ENCODE peak calls at places on chromosomes 3 and 15, in five cellular contexts. One of them, this sample, is unnamed. For H3K4me1, the result is how much of the 10 kb centered on the place peaks cover.

GRCh38 chr15:83289160-83289559 is 4.7 kb upstream of the BNC1 start:
- DNase-seq in transverse colon: no peak
- DNase-seq in uterus: no peak
- DNase-seq in heart left ventricle: no peak
- DNase-seq in breast epithelium: no peak
- DNase-seq in this sample: no peak

GRCh38 chr3:142210608-142211007 is 14.8 kb downstream of the GK5 start:
- DNase-seq in transverse colon: no peak
- DNase-seq in uterus: no peak
- DNase-seq in heart left ventricle: no peak
- DNase-seq in breast epithelium: no peak
- DNase-seq in this sample: no peak

GRCh38 chr15:100770781-100771584 is 108.6 kb upstream of the ALDH1A3 start:
- DNase-seq in transverse colon: no peak
- DNase-seq in uterus: no peak
- DNase-seq in heart left ventricle: no peak
- DNase-seq in breast epithelium: peak
- DNase-seq in this sample: no peak

GRCh38 chr15:88089019-88089603 is 167.4 kb downstream of the NTRK3 start:
- DNase-seq in transverse colon: no peak
- DNase-seq in uterus: no peak
- DNase-seq in heart left ventricle: no peak
- DNase-seq in breast epithelium: no peak
- DNase-seq in this sample: no peak

GRCh38 chr15:31471731-31472430 is 145.2 kb downstream of the KLF13 start:
- DNase-seq in transverse colon: no peak
- DNase-seq in uterus: peak
- DNase-seq in heart left ventricle: no peak
- DNase-seq in breast epithelium: no peak
- DNase-seq in this sample: no peak

GRCh38 chr15:28873006-28873405 is 12.8 kb upstream of the APBA2 start:
- DNase-seq in transverse colon: no peak
- DNase-seq in uterus: no peak
- DNase-seq in heart left ventricle: no peak
- DNase-seq in breast epithelium: no peak
- DNase-seq in this sample: no peak

GRCh38 chr3:21174461-21174860 is 576.5 kb downstream of the ZNF385D start:
- DNase-seq in transverse colon: no peak
- DNase-seq in uterus: no peak
- DNase-seq in heart left ventricle: no peak
- DNase-seq in breast epithelium: no peak
- DNase-seq in this sample: no peak

GRCh38 chr3:112086857-112087524 is 802 bp downstream of the C3orf52 start:
- DNase-seq in transverse colon: no peak
- DNase-seq in uterus: no peak
- DNase-seq in heart left ventricle: no peak
- DNase-seq in breast epithelium: no peak
- DNase-seq in this sample: no peak

GRCh38 chr3:133437391-133438093 is 37.7 kb downstream of the BFSP2 start:
- DNase-seq in transverse colon: no peak
- DNase-seq in uterus: peak
- DNase-seq in heart left ventricle: no peak
- DNase-seq in breast epithelium: no peak
- DNase-seq in this sample: no peak

GRCh38 chr15:90497912-90498311 is 31.8 kb upstream of the CRTC3 start:
- DNase-seq in transverse colon: peak
- DNase-seq in uterus: no peak
- DNase-seq in heart left ventricle: no peak
- DNase-seq in breast epithelium: no peak
- DNase-seq in this sample: no peak

GRCh38 chr3:23442598-23443383 is 239.7 kb downstream of the UBE2E2 start:
- DNase-seq in transverse colon: no peak
- DNase-seq in uterus: no peak
- DNase-seq in heart left ventricle: no peak
- DNase-seq in breast epithelium: no peak
- DNase-seq in this sample: no peak

GRCh38 chr15:88636039-88636438 is 2.8 kb upstream of the ISG20 start:
- DNase-seq in transverse colon: peak
- DNase-seq in uterus: no peak
- DNase-seq in heart left ventricle: no peak
- DNase-seq in breast epithelium: peak
- DNase-seq in this sample: no peak

GRCh38 chr3:46461971-46462910 is 2.5 kb downstream of the LTF start:
- DNase-seq in transverse colon: no peak
- DNase-seq in uterus: no peak
- DNase-seq in heart left ventricle: peak
- DNase-seq in breast epithelium: no peak
- DNase-seq in this sample: no peak

GRCh38 chr15:85109333-85109732 is 127.7 kb downstream of the PDE8A start:
- DNase-seq in transverse colon: no peak
- DNase-seq in uterus: no peak
- DNase-seq in heart left ventricle: no peak
- DNase-seq in breast epithelium: no peak
- DNase-seq in this sample: no peak

GRCh38 chr3:10160346-10160745 is 4.4 kb upstream of the IRAK2 start:
- DNase-seq in transverse colon: no peak
- DNase-seq in uterus: no peak
- DNase-seq in heart left ventricle: no peak
- DNase-seq in breast epithelium: no peak
- DNase-seq in this sample: no peak

GRCh38 chr3:171365489-171365888 is 94.7 kb downstream of the TNIK start:
- DNase-seq in transverse colon: no peak
- DNase-seq in uterus: no peak
- DNase-seq in heart left ventricle: no peak
- DNase-seq in breast epithelium: no peak
- DNase-seq in this sample: no peak

GRCh38 chr3:6438031-6438430 is 422.9 kb upstream of the GRM7 start:
- DNase-seq in transverse colon: no peak
- DNase-seq in uterus: no peak
- DNase-seq in heart left ventricle: no peak
- DNase-seq in breast epithelium: no peak
- DNase-seq in this sample: no peak

GRCh38 chr15:78065284-78065872 is 12.1 kb downstream of the TBC1D2B start:
- DNase-seq in transverse colon: peak
- DNase-seq in uterus: peak
- DNase-seq in heart left ventricle: peak
- DNase-seq in breast epithelium: no peak
- DNase-seq in this sample: peak

GRCh38 chr3:52471371-52472238 is 16.2 kb downstream of the NISCH start:
- DNase-seq in transverse colon: peak
- DNase-seq in uterus: peak
- DNase-seq in heart left ventricle: peak
- DNase-seq in breast epithelium: peak
- DNase-seq in this sample: no peak

GRCh38 chr15:25933456-25934158 is 70.5 kb upstream of the ATP10A start:
- DNase-seq in transverse colon: peak
- DNase-seq in uterus: peak
- DNase-seq in heart left ventricle: peak
- DNase-seq in breast epithelium: peak
- DNase-seq in this sample: peak

GRCh38 chr15:20644026-20644425 is 102.4 kb upstream of the GOLGA6L6 start:
- DNase-seq in transverse colon: no peak
- DNase-seq in uterus: no peak
- DNase-seq in heart left ventricle: no peak
- DNase-seq in breast epithelium: no peak
- DNase-seq in this sample: no peak

GRCh38 chr3:133855772-133856171 is 39.9 kb downstream of the RAB6B start:
- DNase-seq in transverse colon: no peak
- DNase-seq in uterus: no peak
- DNase-seq in heart left ventricle: no peak
- DNase-seq in breast epithelium: no peak
- DNase-seq in this sample: no peak

GRCh38 chr15:56281145-56281544 is 37.5 kb upstream of the RFX7 start:
- DNase-seq in transverse colon: no peak
- DNase-seq in uterus: no peak
- DNase-seq in heart left ventricle: no peak
- DNase-seq in breast epithelium: no peak
- DNase-seq in this sample: no peak

GRCh38 chr3:72872183-72872582 is 15.7 kb upstream of the GXYLT2 start:
- DNase-seq in transverse colon: no peak
- DNase-seq in uterus: no peak
- DNase-seq in heart left ventricle: no peak
- DNase-seq in breast epithelium: no peak
- DNase-seq in this sample: no peak

GRCh38 chr3:4795905-4796304 is 183.3 kb upstream of the BHLHE40 start:
- DNase-seq in transverse colon: no peak
- DNase-seq in uterus: no peak
- DNase-seq in heart left ventricle: no peak
- DNase-seq in breast epithelium: no peak
- DNase-seq in this sample: no peak

GRCh38 chr3:160395297-160395696 is 3.7 kb downstream of the IFT80 start:
- DNase-seq in transverse colon: no peak
- DNase-seq in uterus: no peak
- DNase-seq in heart left ventricle: no peak
- DNase-seq in breast epithelium: no peak
- DNase-seq in this sample: no peak

GRCh38 chr3:60017631-60018030 is 967.8 kb upstream of the CFAP20DC start:
- DNase-seq in transverse colon: no peak
- DNase-seq in uterus: no peak
- DNase-seq in heart left ventricle: no peak
- DNase-seq in breast epithelium: no peak
- DNase-seq in this sample: no peak

GRCh38 chr3:117553461-117553860 is 843.9 kb downstream of the TUSC7 start:
- DNase-seq in transverse colon: no peak
- DNase-seq in uterus: no peak
- DNase-seq in heart left ventricle: no peak
- DNase-seq in breast epithelium: no peak
- DNase-seq in this sample: no peak

DNA sequence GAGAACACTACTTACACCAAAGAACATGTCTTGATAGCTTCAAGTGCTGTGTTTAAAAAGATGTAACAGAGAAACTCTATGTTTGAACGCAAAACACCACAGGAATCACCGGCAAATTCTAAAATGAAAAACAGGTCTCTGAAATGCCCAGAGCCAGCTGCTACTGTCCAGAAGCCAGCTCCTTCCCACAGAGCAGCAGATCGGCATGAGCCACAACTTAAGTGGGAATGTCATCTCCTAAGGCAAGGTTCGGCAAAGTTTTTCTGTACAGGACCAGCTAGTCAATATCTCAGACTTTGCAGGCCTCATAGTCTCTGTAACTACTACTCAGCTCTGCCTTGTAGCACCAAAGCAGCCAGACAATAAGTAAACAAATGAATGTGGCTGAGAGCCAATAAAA is 4.9 kb downstream of the PLOD2 start:
- DNase-seq in transverse colon: no peak
- DNase-seq in uterus: no peak
- DNase-seq in heart left ventricle: no peak
- DNase-seq in breast epithelium: no peak
- DNase-seq in this sample: no peak
- H3K4me1 ChIP-seq in transverse colon: half or more
- H3K4me1 ChIP-seq in uterus: under half
- H3K4me1 ChIP-seq in heart left ventricle: under half
- H3K4me1 ChIP-seq in breast epithelium: under half
- H3K4me1 ChIP-seq in this sample: half or more

DNA sequence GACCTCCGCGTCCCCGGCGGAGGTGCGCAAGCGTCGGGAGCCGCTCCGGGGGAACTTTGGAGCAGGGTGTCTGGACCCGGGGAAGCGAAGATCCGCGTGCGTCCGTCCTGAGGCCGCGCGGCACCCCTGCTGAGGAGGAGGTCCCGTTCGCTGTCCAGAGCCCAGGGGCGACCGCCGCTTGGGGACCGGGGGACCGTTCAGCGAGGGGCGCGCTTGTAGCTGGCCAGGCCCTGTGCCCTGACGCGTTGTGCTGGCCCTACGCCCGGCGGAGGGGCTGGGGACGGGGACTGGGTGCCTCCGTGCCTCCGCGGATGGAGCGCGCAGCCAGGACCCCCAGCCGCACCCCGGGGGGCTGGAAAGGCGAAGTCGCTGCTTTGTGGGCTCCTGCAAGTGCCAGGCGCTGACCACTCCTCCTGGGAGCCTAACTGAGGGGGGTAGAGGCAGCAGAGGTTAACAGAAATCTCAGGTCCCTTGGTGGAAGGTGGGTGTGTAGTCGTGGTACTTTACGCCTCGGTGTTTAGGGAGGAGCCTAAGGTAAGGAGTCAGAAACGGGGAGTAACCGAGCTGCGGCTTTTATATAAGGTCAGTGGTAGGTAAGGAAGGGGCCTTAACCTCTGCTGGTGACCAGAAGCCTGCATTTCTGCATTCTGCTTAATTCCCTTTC is at the start of gene PPARG:
- DNase-seq in transverse colon: peak
- DNase-seq in uterus: peak
- DNase-seq in heart left ventricle: peak
- DNase-seq in breast epithelium: no peak
- DNase-seq in this sample: no peak
- TF ChIP-seq POLR2A in transverse colon: peak
- TF ChIP-seq POLR2A in uterus: peak
- TF ChIP-seq POLR2A in heart left ventricle: peak
- TF ChIP-seq POLR2A in breast epithelium: peak
- TF ChIP-seq POLR2A in this sample: peak

DNA sequence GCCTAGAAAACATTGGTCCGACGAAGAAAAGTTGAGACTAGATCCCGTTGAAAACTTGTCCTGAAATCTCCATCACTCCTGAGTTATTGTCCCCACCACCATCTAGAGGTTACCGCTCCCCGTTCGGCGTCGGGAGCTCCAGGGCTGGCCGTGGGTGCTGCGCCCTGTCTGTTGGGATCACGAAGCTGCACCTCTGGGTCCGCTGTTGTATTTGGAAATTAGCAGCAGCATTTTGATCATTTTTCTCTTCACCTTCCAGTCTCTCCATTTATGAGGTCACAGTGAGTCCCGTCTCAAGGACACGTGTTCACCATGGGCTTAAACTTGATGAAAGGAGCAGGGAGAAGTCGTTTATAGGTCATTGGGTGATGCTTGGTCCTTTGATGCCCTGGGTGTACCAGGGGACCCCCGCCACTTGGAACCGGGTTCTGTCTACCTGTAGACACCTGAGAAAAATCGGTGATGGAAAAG is 565 bp downstream of the MANF start:
- DNase-seq in transverse colon: no peak
- DNase-seq in uterus: no peak
- DNase-seq in heart left ventricle: no peak
- DNase-seq in breast epithelium: no peak
- DNase-seq in this sample: no peak
- H3K4me1 ChIP-seq in transverse colon: half or more
- H3K4me1 ChIP-seq in uterus: under half
- H3K4me1 ChIP-seq in heart left ventricle: under half
- H3K4me1 ChIP-seq in breast epithelium: under half
- H3K4me1 ChIP-seq in this sample: under half

DNA sequence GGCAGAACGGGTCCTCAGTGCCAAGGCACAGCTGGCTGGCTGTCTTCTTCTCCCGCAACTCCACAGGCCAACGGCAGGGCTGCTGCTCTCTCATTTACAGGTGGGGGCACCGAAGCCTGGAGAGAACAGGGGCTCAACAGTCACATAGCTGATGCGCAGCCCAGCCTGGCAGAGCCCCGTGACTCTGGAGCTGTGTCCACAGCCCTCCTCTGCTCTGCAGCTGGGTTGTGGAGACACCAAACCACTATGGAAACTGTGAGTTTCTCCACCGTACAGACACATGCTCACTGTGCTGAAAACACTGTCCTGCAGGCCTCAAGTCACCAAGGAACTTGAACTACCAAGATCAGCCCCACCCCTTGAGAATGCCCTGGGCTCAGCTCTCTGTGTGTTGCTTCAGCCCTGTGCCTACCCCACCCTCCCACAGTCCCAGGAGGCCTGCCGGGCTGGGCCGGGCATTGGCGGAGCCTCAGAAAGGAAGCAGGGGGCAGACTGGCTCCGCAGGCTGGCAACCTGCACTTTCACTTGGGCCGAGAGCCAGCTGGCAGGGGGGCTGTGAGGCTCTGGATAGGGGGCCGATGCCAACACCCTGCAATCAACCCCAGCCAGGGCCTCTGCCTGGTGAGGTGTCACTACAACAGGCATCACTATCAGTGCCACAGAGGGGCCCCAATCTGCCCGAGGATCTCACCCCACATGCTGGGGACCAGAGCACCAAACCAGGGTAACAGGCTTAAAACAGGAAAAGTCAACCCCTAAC is 113.7 kb upstream of the RPL32 start:
- DNase-seq in transverse colon: peak
- DNase-seq in uterus: peak
- DNase-seq in heart left ventricle: peak
- DNase-seq in breast epithelium: peak
- DNase-seq in this sample: peak
- TF ChIP-seq POLR2A in transverse colon: no peak
- TF ChIP-seq POLR2A in uterus: no peak
- TF ChIP-seq POLR2A in heart left ventricle: no peak
- TF ChIP-seq POLR2A in breast epithelium: no peak
- TF ChIP-seq POLR2A in this sample: no peak

This sample was measured in sigmoid colon.